ENCODE peak calls at places on chromosome 10, in nine cellular contexts. S, B, T, A, O, E, Z, I and H are unnamed samples. For H3K9me3, the result is how much of the 10 kb centered on the place peaks cover.

GRCh38 chr10:17029581-17030271 is 99.9 kb downstream of the CUBN start:
- DNase-seq in S (peak), B (peak), T (peak), A (no peak), O (peak), E (peak), Z (peak), I (peak), H (peak)

GRCh38 chr10:101236376-101237079 is 7.3 kb upstream of the LBX1 start:
- DNase-seq in S (no peak), B (no peak), T (peak), A (no peak), O (no peak), E (no peak), Z (no peak), I (peak), H (no peak)

GRCh38 chr10:17113346-17113745 is 16.3 kb downstream of the CUBN start:
- DNase-seq in S (no peak), B (no peak), T (no peak), A (no peak), O (no peak), E (no peak), Z (no peak), I (no peak), H (no peak)

GRCh38 chr10:70585555-70586243 is 16.8 kb downstream of the PRF1 start:
- DNase-seq in S (no peak), B (no peak), T (no peak), A (no peak), O (no peak), E (peak), Z (no peak), I (no peak), H (no peak)

GRCh38 chr10:96831867-96832720 is at the start of gene LCOR:
- DNase-seq in S (peak), B (peak), T (peak), A (peak), O (peak), E (peak), Z (peak), I (peak), H (peak)

GRCh38 chr10:60955957-60956425 is 12.0 kb upstream of the RHOBTB1 start:
- DNase-seq in S (no peak), B (peak), T (no peak), A (no peak), O (no peak), E (no peak), Z (peak), I (peak), H (no peak)

GRCh38 chr10:70910486-70911350 is 22.4 kb upstream of the PCBD1 start:
- DNase-seq in S (no peak), B (no peak), T (peak), A (no peak), O (no peak), E (no peak), Z (no peak), I (no peak), H (no peak)

GRCh38 chr10:493391-494148 is 195.9 kb downstream of the DIP2C start:
- DNase-seq in S (no peak), B (no peak), T (no peak), A (no peak), O (no peak), E (no peak), Z (no peak), I (no peak), H (no peak)

GRCh38 chr10:45464958-45465567 is 91.0 kb downstream of the ALOX5 start:
- DNase-seq in S (peak), B (peak), T (peak), A (peak), O (peak), E (peak), Z (peak), I (peak), H (peak)

GRCh38 chr10:124678566-124679240 is 65.5 kb downstream of the FAM53B start:
- DNase-seq in S (no peak), B (no peak), T (peak), A (no peak), O (peak), E (peak), Z (no peak), I (no peak), H (peak)

GRCh38 chr10:28331821-28332220 is 29.0 kb upstream of the MPP7 start:
- DNase-seq in S (no peak), B (no peak), T (no peak), A (peak), O (no peak), E (no peak), Z (peak), I (peak), H (no peak)

GRCh38 chr10:21427804-21428481 is 97.5 kb downstream of the SKIDA1 start:
- DNase-seq in S (no peak), B (no peak), T (no peak), A (no peak), O (no peak), E (no peak), Z (peak), I (no peak), H (no peak)

GRCh38 chr10:131159771-131160170 is 151.8 kb downstream of the TCERG1L start:
- DNase-seq in S (no peak), B (no peak), T (no peak), A (no peak), O (no peak), E (no peak), Z (no peak), I (no peak), H (no peak)
- H3K9me3 ChIP-seq in S (under half), B (under half), T (under half), A (half or more), O (under half), E (under half), Z (under half), I (under half), H (under half)

GRCh38 chr10:82318533-82318932 is 443.5 kb downstream of the NRG3 start:
- DNase-seq in S (no peak), B (no peak), T (no peak), A (no peak), O (no peak), E (no peak), Z (no peak), I (no peak), H (no peak)

GRCh38 chr10:82319046-82319445 is 444.1 kb downstream of the NRG3 start:
- DNase-seq in S (no peak), B (no peak), T (no peak), A (no peak), O (no peak), E (no peak), Z (no peak), I (no peak), H (no peak)

GRCh38 chr10:82319558-82319957 is 444.6 kb downstream of the NRG3 start:
- DNase-seq in S (no peak), B (no peak), T (no peak), A (no peak), O (no peak), E (no peak), Z (no peak), I (no peak), H (no peak)

DNA sequence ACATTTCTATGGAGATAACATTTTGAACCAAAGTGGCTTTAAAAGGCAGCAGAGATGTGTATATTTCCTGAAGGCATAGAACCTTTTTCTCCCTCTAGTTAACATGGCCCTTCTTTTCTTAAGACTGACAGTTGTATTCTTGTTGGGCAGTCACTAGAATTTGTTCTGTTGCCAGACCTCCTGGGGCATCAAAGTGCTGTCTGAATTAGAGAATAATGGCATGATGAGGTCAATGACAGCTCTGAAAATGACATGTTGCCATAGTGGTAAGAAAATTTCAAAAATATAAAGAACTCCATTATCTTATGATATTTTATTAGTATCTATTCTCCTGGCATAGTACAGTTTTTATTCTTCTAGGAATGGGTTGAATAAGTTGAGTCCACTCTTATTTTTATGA is 446.7 kb downstream of the NRG3 start:
- DNase-seq in S (no peak), B (no peak), T (no peak), A (no peak), O (no peak), E (no peak), Z (no peak), I (no peak), H (no peak)
- H3K9me3 ChIP-seq in S (under half), B (under half), T (under half), A (under half), O (under half), E (under half), Z (under half), I (under half), H (under half)

GRCh38 chr10:109126016-109126415 is 797.3 kb downstream of the XPNPEP1 start:
- DNase-seq in S (no peak), B (no peak), T (no peak), A (no peak), O (no peak), E (no peak), Z (no peak), I (no peak), H (no peak)
- H3K9me3 ChIP-seq in S (under half), B (under half), T (under half), A (under half), O (under half), E (under half), Z (under half), I (under half), H (under half)

GRCh38 chr10:43623351-43623750 is 17.1 kb downstream of the ZNF485 start:
- DNase-seq in S (no peak), B (no peak), T (no peak), A (no peak), O (no peak), E (no peak), Z (peak), I (peak), H (no peak)
- H3K9me3 ChIP-seq in S (under half), B (under half), T (under half), A (under half), O (under half), E (under half), Z (under half), I (under half), H (under half)

DNA sequence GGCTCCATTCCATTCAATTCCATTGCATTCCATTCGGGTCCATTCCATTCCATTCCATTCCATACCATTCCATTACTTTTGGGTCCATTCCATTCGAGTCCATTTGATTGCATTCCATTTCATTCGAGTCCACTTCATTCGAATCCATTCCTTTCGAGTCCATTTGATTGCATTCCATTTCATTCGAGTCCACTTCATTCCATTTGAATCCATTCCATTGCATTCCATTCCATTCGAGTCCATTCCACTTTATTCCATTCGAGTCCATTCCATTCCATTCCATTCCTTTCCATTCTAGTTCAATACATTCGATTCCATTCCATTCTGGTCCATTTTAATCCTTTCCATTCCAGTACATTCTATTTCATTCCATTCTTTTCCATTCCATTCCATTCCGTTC is 334.0 kb downstream of the ZNF33B start:
- DNase-seq in S (no peak), B (no peak), T (no peak), A (peak), O (no peak), E (no peak), Z (no peak), I (no peak), H (no peak)
- H3K9me3 ChIP-seq in S (under half), B (under half), T (under half), A (half or more), O (half or more), E (under half), Z (under half), I (under half), H (under half)

DNA sequence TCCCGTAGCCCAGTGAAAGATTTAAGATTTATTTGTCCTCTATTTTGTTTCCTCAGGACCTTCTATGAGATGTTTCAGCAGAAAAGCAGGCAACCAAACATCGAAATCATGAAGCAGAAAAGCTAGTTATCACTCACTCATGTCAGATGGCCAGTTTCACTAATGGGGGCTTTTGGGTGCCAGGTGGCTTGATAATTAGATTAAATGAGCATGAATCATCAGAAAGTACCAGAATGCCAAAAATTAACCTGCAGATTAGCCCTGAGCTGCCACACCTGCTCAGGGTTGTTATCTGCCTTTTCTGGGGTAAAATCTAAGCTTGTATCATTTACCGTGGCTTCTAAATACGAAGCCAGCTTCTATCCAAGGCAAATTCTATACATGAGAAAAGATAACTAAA is 1017.5 kb downstream of the XPNPEP1 start:
- DNase-seq in S (no peak), B (no peak), T (no peak), A (no peak), O (no peak), E (no peak), Z (no peak), I (no peak), H (no peak)
- H3K9me3 ChIP-seq in S (under half), B (under half), T (under half), A (under half), O (under half), E (under half), Z (under half), I (under half), H (under half)

GRCh38 chr10:37520488-37520887 is 336.9 kb downstream of the ZNF248 start:
- DNase-seq in S (no peak), B (no peak), T (no peak), A (no peak), O (no peak), E (no peak), Z (no peak), I (no peak), H (no peak)
- H3K9me3 ChIP-seq in S (under half), B (under half), T (under half), A (under half), O (under half), E (under half), Z (under half), I (under half), H (under half)

GRCh38 chr10:130282492-130283233 is 146.5 kb downstream of the GLRX3 start:
- DNase-seq in S (no peak), B (no peak), T (no peak), A (no peak), O (no peak), E (no peak), Z (no peak), I (no peak), H (no peak)

GRCh38 chr10:130283234-130283574 is 147.0 kb downstream of the GLRX3 start:
- DNase-seq in S (no peak), B (no peak), T (no peak), A (no peak), O (no peak), E (no peak), Z (no peak), I (no peak), H (no peak)
- H3K9me3 ChIP-seq in S (under half), B (under half), T (under half), A (half or more), O (half or more), E (under half), Z (under half), I (under half), H (under half)

GRCh38 chr10:79007843-79008319 is 60.9 kb upstream of the ZMIZ1 start:
- DNase-seq in S (no peak), B (no peak), T (no peak), A (no peak), O (no peak), E (no peak), Z (peak), I (peak), H (no peak)

GRCh38 chr10:79004311-79004710 is 64.5 kb upstream of the ZMIZ1 start:
- DNase-seq in S (no peak), B (no peak), T (no peak), A (no peak), O (no peak), E (no peak), Z (no peak), I (no peak), H (no peak)

GRCh38 chr10:79009144-79009543 is 59.6 kb upstream of the ZMIZ1 start:
- DNase-seq in S (no peak), B (no peak), T (no peak), A (no peak), O (no peak), E (no peak), Z (no peak), I (no peak), H (no peak)

GRCh38 chr10:79005126-79005820 is 63.5 kb upstream of the ZMIZ1 start:
- DNase-seq in S (no peak), B (peak), T (no peak), A (no peak), O (no peak), E (no peak), Z (no peak), I (no peak), H (no peak)

DNA sequence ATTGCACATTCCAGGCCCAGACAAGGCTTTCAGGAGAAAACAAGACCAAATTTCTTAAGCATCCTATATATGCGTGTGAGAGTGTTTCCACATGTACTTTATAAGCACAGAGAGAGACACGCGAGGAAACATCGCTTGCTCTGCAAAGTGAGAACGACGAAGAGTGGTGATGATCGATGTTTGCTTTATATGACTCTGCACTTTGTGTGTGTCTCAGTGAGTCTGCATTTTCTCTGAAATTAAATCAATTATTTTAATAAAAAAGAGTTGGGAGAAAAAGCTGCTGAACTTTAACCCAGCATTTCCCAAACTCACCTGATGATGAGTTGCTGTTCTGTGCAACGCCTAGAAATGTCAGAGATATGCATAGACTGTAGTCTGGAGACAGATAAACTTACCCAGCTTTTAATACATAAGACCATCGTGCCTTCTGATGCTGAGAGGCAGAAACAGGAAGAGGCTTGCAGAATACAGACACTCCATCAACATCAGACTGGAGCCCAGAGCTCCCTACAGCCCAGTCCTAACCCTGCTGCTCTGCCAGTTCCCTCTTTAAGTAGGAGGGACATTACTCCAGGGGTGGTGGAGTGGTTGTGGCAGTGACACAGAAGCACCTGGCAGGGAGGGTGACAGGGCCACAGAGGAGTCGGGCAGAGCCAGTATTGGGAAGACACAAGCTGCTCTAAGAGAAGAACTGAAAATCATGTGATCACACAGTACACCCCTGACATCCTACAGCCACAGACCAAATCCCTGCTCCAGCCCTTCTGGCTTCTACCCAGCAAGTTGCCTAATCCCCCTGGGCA is 61.5 kb upstream of the ZMIZ1 start:
- DNase-seq in S (no peak), B (no peak), T (no peak), A (no peak), O (no peak), E (peak), Z (no peak), I (peak), H (no peak)
- H3K9me3 ChIP-seq in S (under half), B (under half), T (under half), A (under half), O (under half), E (under half), Z (under half), I (under half), H (under half)